ENCODE peak calls at places on chromosomes 7 and 10, in five cellular contexts. V is hepatocyte, H is body of pancreas, B is OCI-LY7, N is uterus. Z is an unnamed sample. For H3K4me1, the result is how much of the 10 kb centered on the place peaks cover.

GRCh38 chr10:66209025-66209424 is 716.8 kb upstream of the LRRTM3 start:
- DNase-seq in N (no peak), V (no peak), B (no peak), H (no peak), Z (no peak)

GRCh38 chr7:4709187-4709586 is 27.1 kb downstream of the FOXK1 start:
- DNase-seq in B (no peak), N (no peak), H (no peak), V (no peak), Z (no peak)

GRCh38 chr10:103763374-103764202 is 91.8 kb downstream of the SH3PXD2A start:
- DNase-seq in B (peak), V (no peak), N (no peak), H (no peak), Z (no peak)

GRCh38 chr7:101519324-101520017 is 109.6 kb downstream of the MYL10 start:
- DNase-seq in N (no peak), B (no peak), H (no peak), V (peak), Z (no peak)

GRCh38 chr7:107277331-107277730 is 108.5 kb downstream of the HBP1 start:
- DNase-seq in N (no peak), H (no peak), B (no peak), V (no peak), Z (no peak)

GRCh38 chr7:100801833-100802568 is 25.3 kb downstream of the EPHB4 start:
- DNase-seq in N (peak), H (peak), B (no peak), V (peak), Z (peak)

GRCh38 chr7:132154695-132155471 is 421.4 kb downstream of the PLXNA4 start:
- DNase-seq in H (no peak), V (no peak), N (no peak), B (no peak), Z (no peak)

GRCh38 chr10:73529089-73529832 is 33.4 kb upstream of the PPP3CB start:
- DNase-seq in N (peak), V (peak), H (peak), B (peak), Z (no peak)

GRCh38 chr7:50558380-50559051 is 6.7 kb downstream of the DDC start:
- DNase-seq in H (no peak), N (no peak), B (no peak), V (peak), Z (no peak)

GRCh38 chr10:21526184-21526951 is 886 bp upstream of the SKIDA1 start:
- DNase-seq in H (peak), N (peak), V (no peak), B (no peak), Z (peak)

GRCh38 chr10:21199501-21199900 is 302.4 kb upstream of the NEBL start:
- DNase-seq in H (no peak), N (no peak), V (no peak), B (no peak), Z (no peak)

GRCh38 chr7:68691261-68692216 is 906.7 kb upstream of the AUTS2 start:
- DNase-seq in H (no peak), B (no peak), N (peak), V (peak), Z (no peak)

GRCh38 chr7:73891178-73891885 is 30.4 kb downstream of the TMEM270 start:
- DNase-seq in H (no peak), N (no peak), V (peak), B (no peak), Z (no peak)

GRCh38 chr10:2476236-2476814 is 591.0 kb upstream of the PFKP start:
- DNase-seq in H (no peak), N (peak), B (no peak), V (no peak), Z (no peak)

GRCh38 chr10:96017227-96017687 is 26.1 kb upstream of the CCNJ start:
- DNase-seq in V (peak), N (peak), H (peak), B (peak), Z (no peak)

GRCh38 chr10:31778627-31779026 is 150.0 kb downstream of the ARHGAP12 start:
- DNase-seq in V (no peak), H (no peak), B (no peak), N (no peak), Z (no peak)

GRCh38 chr7:74222851-74223710 is 13.3 kb downstream of the LAT2 start:
- DNase-seq in H (no peak), N (no peak), V (no peak), B (no peak), Z (no peak)

GRCh38 chr10:73628405-73628804 is 12.9 kb downstream of the MYOZ1 start:
- DNase-seq in H (peak), V (no peak), B (no peak), N (no peak), Z (no peak)

GRCh38 chr7:88638583-88638982 is 120.9 kb upstream of the ZNF804B start:
- DNase-seq in N (no peak), H (no peak), B (no peak), V (no peak), Z (no peak)

GRCh38 chr7:116582164-116582732 is 57.4 kb downstream of the CAV1 start:
- DNase-seq in H (no peak), V (no peak), B (no peak), N (no peak), Z (no peak)

GRCh38 chr7:64869912-64870562 is 33.0 kb upstream of the ZNF273 start:
- DNase-seq in H (no peak), N (no peak), V (no peak), B (no peak), Z (peak)

GRCh38 chr7:96179341-96179740 is 142.6 kb downstream of the SLC25A13 start:
- DNase-seq in V (no peak), B (no peak), H (no peak), N (no peak), Z (no peak)

GRCh38 chr10:10855178-10855577 is 162.5 kb upstream of the CELF2 start:
- DNase-seq in N (no peak), B (no peak), H (no peak), V (no peak), Z (no peak)

GRCh38 chr7:194257-194995 is 2.1 kb downstream of the FAM20C start:
- DNase-seq in N (no peak), H (no peak), B (no peak), V (peak), Z (no peak)

GRCh38 chr7:34138483-34138882 is 233.1 kb downstream of the BMPER start:
- DNase-seq in V (no peak), N (no peak), B (no peak), H (no peak), Z (no peak)

GRCh38 chr10:95569368-95569767 is 8.2 kb upstream of the SORBS1 start:
- DNase-seq in B (no peak), V (no peak), H (no peak), N (no peak), Z (no peak)

GRCh38 chr7:36600869-36601530 is 123.3 kb downstream of the AOAH start:
- DNase-seq in N (no peak), V (peak), B (no peak), H (peak), Z (no peak)

GRCh38 chr10:29553732-29554260 is 81.0 kb downstream of the SVIL start:
- DNase-seq in N (no peak), V (no peak), B (no peak), H (no peak), Z (no peak)

GRCh38 chr7:106425017-106425719 is 140.4 kb upstream of the NAMPT start:
- DNase-seq in N (peak), H (peak), V (peak), B (no peak), Z (peak)

GRCh38 chr7:140484951-140485350 is 5.6 kb upstream of the MKRN1 start:
- DNase-seq in H (no peak), B (no peak), V (no peak), N (no peak), Z (no peak)

GRCh38 chr7:20959281-20959680 is 172.6 kb upstream of the SP8 start:
- DNase-seq in H (no peak), V (no peak), N (no peak), B (no peak), Z (no peak)

GRCh38 chr7:67625257-67625713 is 628.7 kb downstream of the TYW1 start:
- DNase-seq in B (peak), V (peak), H (peak), N (peak), Z (peak)

GRCh38 chr7:26202019-26202985 is 757 bp downstream of the CBX3 start:
- DNase-seq in V (peak), H (peak), N (peak), B (peak), Z (no peak)

GRCh38 chr7:28748934-28749584 is 209.1 kb downstream of the TRIL start:
- DNase-seq in H (no peak), B (peak), V (peak), N (no peak), Z (no peak)

GRCh38 chr7:154503962-154504550 is 451.9 kb downstream of the DPP6 start:
- DNase-seq in V (peak), N (no peak), B (peak), H (no peak), Z (no peak)

GRCh38 chr10:112792487-112793196 is 157.4 kb upstream of the TCF7L2 start:
- DNase-seq in B (no peak), H (no peak), V (no peak), N (peak), Z (peak)
- H3K4me3 ChIP-seq in B (no peak), H (no peak), V (no peak), N (no peak), Z (no peak)

GRCh38 chr10:75726522-75727493 is 295.4 kb downstream of the LRMDA start:
- DNase-seq in V (no peak), B (no peak), H (no peak), N (no peak), Z (no peak)
- H3K4me1 ChIP-seq in V (under half), B (under half), H (under half), N (under half), Z (under half)

GRCh38 chr10:69465457-69466157 is 14.3 kb downstream of the TSPAN15 start:
- DNase-seq in H (no peak), N (no peak), V (no peak), B (no peak), Z (no peak)
- TF ChIP-seq CTCF in H (no peak), N (no peak), V (no peak), B (no peak), Z (no peak)

GRCh38 chr7:27238979-27239779 is 3.4 kb upstream of the EVX1 start:
- DNase-seq in H (no peak), V (peak), N (no peak), B (no peak), Z (no peak)
- H3K4me3 ChIP-seq in H (no peak), V (peak), N (no peak), B (no peak), Z (no peak)

GRCh38 chr10:50619171-50619570 is 4.6 kb downstream of the SGMS1 start:
- DNase-seq in V (no peak), H (no peak), B (no peak), N (no peak), Z (no peak)
- H3K4me1 ChIP-seq in V (under half), H (half or more), B (half or more), N (under half), Z (under half)

GRCh38 chr7:30116771-30117170 is 18.0 kb upstream of the MTURN start:
- DNase-seq in B (no peak), N (no peak), V (no peak), H (no peak), Z (peak)
- TF ChIP-seq CTCF in B (no peak), N (no peak), V (no peak), H (no peak), Z (no peak)

DNA sequence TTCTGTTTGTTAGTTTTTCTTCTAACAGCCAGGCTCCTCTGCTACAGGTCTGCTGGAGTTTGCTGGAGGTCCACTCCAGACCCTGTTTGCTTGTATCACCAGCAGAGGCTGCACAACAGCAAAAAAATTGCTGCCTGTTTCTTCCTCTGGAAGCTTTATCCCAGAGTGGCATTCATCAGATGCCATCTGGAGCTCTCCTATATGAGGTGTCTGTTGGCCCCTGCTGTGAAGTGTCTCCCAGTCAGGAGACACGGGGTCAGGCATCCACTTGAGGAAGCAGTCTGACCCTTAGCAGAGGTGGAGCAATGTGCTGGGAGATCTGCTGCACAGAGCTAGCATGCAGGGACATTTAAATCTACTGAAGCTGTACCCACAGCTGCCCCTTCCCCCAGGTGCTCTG is 26.7 kb upstream of the CROT start:
- DNase-seq in B (no peak), V (no peak), H (no peak), N (no peak), Z (no peak)
- H3K4me3 ChIP-seq in B (no peak), V (no peak), H (no peak), N (no peak), Z (no peak)

Z was measured in right atrium auricular region.